ENCODE peak calls at places on chromosomes 11 and 22, in four cellular contexts. G is Panc1, V is omental fat pad, T is IMR-90. J is an unnamed sample.

GRCh38 chr11:67374571-67375276 is 1.3 kb upstream of the CLCF1 start:
- DNase-seq in G (no peak), V (no peak), T (no peak), J (no peak)

GRCh38 chr11:97722065-97722464 is 1298.7 kb upstream of the CNTN5 start:
- DNase-seq in G (no peak), V (no peak), T (peak), J (peak)

GRCh38 chr11:115887316-115887715 is 383.1 kb upstream of the CADM1 start:
- DNase-seq in G (no peak), V (no peak), T (no peak), J (no peak)

GRCh38 chr11:110076388-110076965 is 16.7 kb upstream of the ZC3H12C start:
- DNase-seq in G (no peak), V (no peak), T (no peak), J (no peak)

GRCh38 chr11:130522284-130522961 is 74.0 kb downstream of the ADAMTS15 start:
- DNase-seq in G (no peak), V (peak), T (peak), J (peak)

GRCh38 chr11:107929611-107930200 is 1.5 kb downstream of the RAB39A start:
- DNase-seq in G (no peak), V (no peak), T (no peak), J (no peak)

GRCh38 chr11:27356624-27357222 is 6.3 kb downstream of the CCDC34 start:
- DNase-seq in G (no peak), V (no peak), T (no peak), J (no peak)

GRCh38 chr11:10436224-10436623 is 18.8 kb upstream of the AMPD3 start:
- DNase-seq in G (no peak), V (no peak), T (no peak), J (no peak)

GRCh38 chr11:63764201-63764711 is 4.3 kb downstream of the ZFTA start:
- DNase-seq in G (no peak), V (no peak), T (no peak), J (no peak)

GRCh38 chr11:69300124-69301032 is 6.4 kb downstream of the MYEOV start:
- DNase-seq in G (no peak), V (no peak), T (peak), J (peak)

GRCh38 chr22:39359659-39360195 is 9.9 kb downstream of the SYNGR1 start:
- DNase-seq in G (no peak), V (no peak), T (no peak), J (no peak)

GRCh38 chr11:76443254-76443935 is 1.4 kb upstream of the EMSY start:
- DNase-seq in G (no peak), V (no peak), T (no peak), J (no peak)

GRCh38 chr11:76444384-76445121 is at the start of gene EMSY:
- DNase-seq in G (peak), V (peak), T (peak), J (peak)

GRCh38 chr11:76444065-76444383 is 794 bp upstream of the EMSY start:
- DNase-seq in G (no peak), V (no peak), T (no peak), J (no peak)

GRCh38 chr11:76448506-76448905 is 3.7 kb downstream of the EMSY start:
- DNase-seq in G (no peak), V (no peak), T (no peak), J (no peak)

GRCh38 chr11:76445122-76446084 is 585 bp downstream of the EMSY start:
- DNase-seq in G (peak), V (peak), T (peak), J (peak)
- TF ChIP-seq CTCF in G (no peak), V (no peak), T (peak), J (peak)

DNA sequence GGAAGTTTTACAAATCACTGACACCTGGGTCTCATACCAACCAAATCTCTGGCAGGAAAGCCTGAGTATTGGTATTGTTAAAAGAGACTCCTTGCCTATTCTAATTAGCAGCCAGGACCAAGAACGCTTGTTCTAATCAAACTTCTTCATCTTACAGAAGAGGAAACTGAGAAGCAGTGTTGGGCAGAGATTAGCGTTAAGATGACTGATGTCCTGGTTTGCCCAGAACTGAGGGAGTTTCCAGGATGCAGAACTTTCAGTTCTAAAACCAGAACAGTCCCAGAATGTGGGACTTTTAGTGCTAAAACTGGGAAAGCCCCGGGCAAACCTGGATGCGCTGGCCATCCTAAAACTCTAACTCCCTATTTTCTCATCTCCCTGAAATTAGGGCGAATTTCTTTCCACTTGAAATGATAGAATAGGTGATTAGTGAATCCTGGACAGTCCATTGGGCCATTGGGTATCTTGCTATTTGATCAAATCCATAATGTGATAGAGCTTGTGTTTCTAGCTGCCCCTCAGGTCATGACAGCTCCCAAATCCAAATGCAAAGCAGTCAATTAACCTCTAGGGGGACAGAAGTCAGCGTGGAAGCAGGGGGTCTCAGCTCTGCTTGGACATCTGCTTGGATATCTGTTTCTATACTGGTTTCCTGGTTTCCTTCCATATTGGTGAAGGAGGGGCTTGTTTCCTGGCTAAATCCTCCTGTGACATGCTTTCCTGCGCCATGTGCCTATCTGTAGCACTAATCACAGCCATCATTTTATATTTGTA is 16.0 kb upstream of the TMPRSS13 start:
- DNase-seq in G (no peak), V (no peak), T (no peak), J (no peak)
- TF ChIP-seq CTCF in G (no peak), V (no peak), T (no peak), J (no peak)

GRCh38 chr22:37674951-37675929 is at the start of gene LGALS1:
- DNase-seq in G (peak), V (peak), T (peak), J (peak)
- TF ChIP-seq CTCF in G (no peak), V (no peak), T (no peak), J (peak)

DNA sequence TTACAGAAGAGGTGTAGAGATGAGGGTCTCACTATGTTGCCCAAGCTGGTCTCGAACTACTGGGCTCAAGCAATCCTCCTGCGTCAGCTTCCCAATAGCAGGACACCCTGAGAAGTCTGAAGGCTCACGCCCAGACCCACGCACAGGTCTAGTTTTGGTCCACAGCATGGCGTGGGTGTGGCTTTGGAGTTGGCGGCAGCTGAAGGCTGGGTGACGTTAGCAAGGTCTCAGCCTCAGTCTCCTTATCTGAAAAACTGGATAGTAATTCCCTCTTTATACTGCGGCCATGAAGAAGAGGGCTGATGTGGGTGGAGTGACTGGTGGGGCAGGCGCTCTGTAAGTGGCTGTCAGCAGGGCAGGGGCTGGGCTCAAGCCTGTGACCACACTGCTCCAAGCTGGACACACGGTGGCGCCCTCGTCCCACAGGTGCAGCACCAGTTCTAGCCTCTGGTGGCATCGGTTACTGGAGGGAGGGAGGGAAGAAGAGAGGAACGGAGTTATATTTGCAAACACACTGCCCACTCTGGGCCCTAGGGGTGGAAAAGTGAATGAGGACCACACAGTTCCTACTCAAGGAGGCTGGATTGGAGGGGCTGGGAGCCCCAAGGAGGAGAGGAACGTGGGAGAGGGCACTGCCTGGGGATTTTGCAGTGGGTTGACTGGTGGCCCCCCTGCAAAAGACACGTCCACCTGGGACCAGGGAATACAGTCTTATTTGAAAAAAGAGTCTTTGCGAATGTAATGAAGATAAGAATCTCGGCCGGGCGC is 19.6 kb upstream of the CARD10 start:
- DNase-seq in G (no peak), V (peak), T (peak), J (peak)
- TF ChIP-seq CTCF in G (peak), V (no peak), T (peak), J (peak)

GRCh38 chr22:42086051-42086450 is 4.5 kb downstream of the NDUFA6 start:
- DNase-seq in G (no peak), V (no peak), T (no peak), J (no peak)
- TF ChIP-seq CTCF in G (no peak), V (no peak), T (no peak), J (no peak)

GRCh38 chr11:46134540-46134939 is 13.3 kb upstream of the PHF21A start:
- DNase-seq in G (no peak), V (no peak), T (no peak), J (no peak)
- TF ChIP-seq CTCF in G (no peak), V (no peak), T (no peak), J (no peak)

GRCh38 chr11:36822829-36823228 is 224.8 kb upstream of the RAG2 start:
- DNase-seq in G (no peak), V (no peak), T (no peak), J (no peak)

GRCh38 chr11:36817336-36817965 is 219.4 kb upstream of the RAG2 start:
- DNase-seq in G (no peak), V (no peak), T (no peak), J (peak)

GRCh38 chr11:36818410-36818809 is 220.4 kb upstream of the RAG2 start:
- DNase-seq in G (no peak), V (no peak), T (no peak), J (peak)
- TF ChIP-seq CTCF in G (peak), V (no peak), T (peak), J (peak)